ENCODE peak calls at places on chromosomes 11 and 22, in eight cellular contexts. V is sigmoid colon, M is transverse colon, Z is HCT116, E is prostate gland, R is K562, Q is upper lobe of left lung, N is Panc1. J is an unnamed sample.

GRCh38 chr11:34427171-34427805 is 11.4 kb upstream of the CAT start:
- DNase-seq in V (no peak), M (no peak), Z (no peak), E (no peak), R (no peak), Q (no peak), N (no peak), J (no peak)

GRCh38 chr11:122741613-122742012 is 86.1 kb downstream of the UBASH3B start:
- DNase-seq in V (peak; percentile 84), M (peak; percentile 35), Z (no peak), E (no peak), R (no peak), Q (no peak), N (no peak), J (no peak)

GRCh38 chr22:20524004-20524481 is 16.6 kb downstream of the MED15 start:
- DNase-seq in V (no peak), M (no peak), Z (no peak), E (no peak), R (peak; percentile 63), Q (no peak), N (no peak), J (no peak)

GRCh38 chr11:7673724-7674434 is 579 bp upstream of the CYB5R2 start:
- DNase-seq in V (peak; percentile 72), M (peak; percentile 76), Z (peak; percentile 29), E (no peak), R (peak; percentile 33), Q (peak; percentile 83), N (no peak), J (no peak)

GRCh38 chr11:28017816-28018215 is 90.1 kb downstream of the KIF18A start:
- DNase-seq in V (no peak), M (no peak), Z (no peak), E (no peak), R (no peak), Q (no peak), N (no peak), J (no peak)

GRCh38 chr11:126112547-126112946 is 49.9 kb upstream of the CDON start:
- DNase-seq in V (peak; percentile 73), M (no peak), Z (no peak), E (no peak), R (no peak), Q (no peak), N (no peak), J (peak; percentile 33)

GRCh38 chr22:30386608-30386959 is 627 bp downstream of the RNF215 start:
- DNase-seq in V (peak; percentile 74), M (peak; percentile 14), Z (no peak), E (no peak), R (no peak), Q (no peak), N (no peak), J (no peak)

GRCh38 chr11:101429708-101430107 is 154.1 kb downstream of the TRPC6 start:
- DNase-seq in V (no peak), M (no peak), Z (no peak), E (no peak), R (no peak), Q (no peak), N (no peak), J (no peak)

GRCh38 chr11:20963596-20963995 is 294.2 kb downstream of the NELL1 start:
- DNase-seq in V (no peak), M (no peak), Z (no peak), E (no peak), R (no peak), Q (no peak), N (no peak), J (no peak)

GRCh38 chr11:17725174-17725573 is 5.8 kb downstream of the MYOD1 start:
- DNase-seq in V (no peak), M (no peak), Z (no peak), E (no peak), R (no peak), Q (no peak), N (no peak), J (no peak)

GRCh38 chr11:109193880-109194279 is 228.1 kb upstream of the C11orf87 start:
- DNase-seq in V (no peak), M (no peak), Z (no peak), E (no peak), R (no peak), Q (no peak), N (no peak), J (no peak)
- H3K9me3 ChIP-seq in V (no peaks in the 10 kb centered on the region), M (no peaks in the 10 kb centered on the region), Z (no peaks in the 10 kb centered on the region), E (no peaks in the 10 kb centered on the region), R (no peaks in the 10 kb centered on the region), Q (no peaks in the 10 kb centered on the region), N (no peaks in the 10 kb centered on the region), J (no peaks in the 10 kb centered on the region)

GRCh38 chr11:8796926-8797325 is 114.1 kb upstream of the AKIP1 start:
- DNase-seq in V (no peak), M (no peak), Z (no peak), E (no peak), R (no peak), Q (no peak), N (no peak), J (no peak)

GRCh38 chr11:8793114-8793777 is 110.7 kb downstream of the RPL27A start:
- DNase-seq in V (no peak), M (no peak), Z (no peak), E (no peak), R (no peak), Q (no peak), N (no peak), J (no peak)

GRCh38 chr11:8792636-8793035 is 110.0 kb downstream of the RPL27A start:
- DNase-seq in V (no peak), M (no peak), Z (no peak), E (no peak), R (no peak), Q (no peak), N (no peak), J (no peak)

GRCh38 chr11:8794126-8794525 is 111.5 kb downstream of the RPL27A start:
- DNase-seq in V (no peak), M (no peak), Z (no peak), E (no peak), R (no peak), Q (no peak), N (no peak), J (no peak)

DNA sequence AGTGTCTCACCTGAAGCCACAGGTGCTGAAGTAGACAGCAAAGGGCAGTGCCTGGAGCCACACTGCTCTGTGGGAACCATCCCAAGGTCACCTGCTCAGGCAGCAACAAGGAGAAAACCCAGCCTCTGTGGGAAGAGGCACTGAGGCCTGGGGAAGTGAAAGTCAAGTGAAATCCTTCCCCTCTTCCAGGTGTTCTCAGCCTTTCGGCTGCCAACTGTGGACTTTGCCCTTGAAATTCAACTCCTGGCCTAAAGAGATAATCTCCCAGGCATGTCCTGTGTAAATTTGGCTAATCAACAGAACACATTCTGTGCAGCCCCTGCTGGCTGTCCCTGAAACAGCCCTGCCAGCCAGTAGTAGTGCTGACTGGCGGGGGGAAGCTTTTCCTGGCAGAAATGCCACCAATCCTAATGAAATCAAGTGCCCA is 112.1 kb downstream of the RPL27A start:
- DNase-seq in V (no peak), M (peak; percentile 65), Z (peak; percentile 12), E (no peak), R (no peak), Q (no peak), N (no peak), J (no peak)
- TF ChIP-seq CTCF in V (no peak), M (peak; percentile 39), Z (peak; percentile 30), E (no peak), R (peak; percentile 48), Q (no peak), N (peak; percentile 51), J (peak; percentile 55)

GRCh38 chr11:76837696-76838421 is 22.9 kb upstream of the ACER3 start:
- DNase-seq in V (no peak), M (no peak), Z (no peak), E (no peak), R (no peak), Q (no peak), N (no peak), J (no peak)

GRCh38 chr11:76838422-76839068 is 22.2 kb upstream of the ACER3 start:
- DNase-seq in V (no peak), M (no peak), Z (no peak), E (no peak), R (peak; percentile 61), Q (no peak), N (no peak), J (no peak)

GRCh38 chr11:76836613-76837291 is 24.0 kb upstream of the ACER3 start:
- DNase-seq in V (no peak), M (peak; percentile 51), Z (no peak), E (no peak), R (no peak), Q (no peak), N (no peak), J (no peak)

GRCh38 chr11:76841923-76842452 is 18.7 kb upstream of the ACER3 start:
- DNase-seq in V (no peak), M (no peak), Z (no peak), E (no peak), R (no peak), Q (no peak), N (no peak), J (no peak)

DNA sequence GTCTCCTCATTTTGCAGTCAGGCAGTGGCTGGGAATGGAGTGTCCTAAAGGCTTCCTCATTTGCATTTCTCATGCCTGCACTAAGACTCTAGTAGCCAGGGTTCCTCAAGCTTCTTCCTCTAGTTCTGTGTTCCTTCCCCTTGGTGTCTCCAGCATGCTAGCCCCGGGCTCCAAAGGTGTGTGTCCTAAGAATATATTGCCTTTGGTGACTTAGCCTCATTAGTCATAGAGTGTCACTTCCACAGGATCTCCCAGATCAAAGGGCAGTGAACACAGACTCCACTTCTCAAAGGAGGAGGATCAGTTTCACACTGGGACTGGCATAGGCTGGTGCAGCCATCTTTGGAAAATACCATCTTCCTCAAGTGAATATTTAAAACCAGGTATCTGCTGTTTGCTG is 21.4 kb upstream of the ACER3 start:
- DNase-seq in V (no peak), M (peak; percentile 57), Z (peak; percentile 65), E (no peak), R (no peak), Q (no peak), N (no peak), J (no peak)
- TF ChIP-seq POLR2AphosphoS5 in V (no peak), M (no peak), Z (peak; percentile 27), E (no peak), R (no peak), Q (no peak), N (no peak), J (no peak)

GRCh38 chr11:67675058-67675747 is 780 bp upstream of the ALDH3B2 start:
- DNase-seq in V (no peak), M (peak; percentile 31), Z (no peak), E (no peak), R (no peak), Q (no peak), N (no peak), J (no peak)
- H3K9me3 ChIP-seq in V (no peaks in the 10 kb centered on the region), M (no peaks in the 10 kb centered on the region), Z (no peaks in the 10 kb centered on the region), E (no peaks in the 10 kb centered on the region), R (no peaks in the 10 kb centered on the region), Q (no peaks in the 10 kb centered on the region), N (no peaks in the 10 kb centered on the region), J (no peaks in the 10 kb centered on the region)

GRCh38 chr11:61567286-61568061 is 13.4 kb downstream of the SYT7 start:
- DNase-seq in V (peak; percentile 79), M (peak; percentile 75), Z (peak; percentile 81), E (peak; percentile 70), R (peak; percentile 95), Q (peak; percentile 88), N (no peak), J (peak; percentile 85)
- TF ChIP-seq CTCF in V (no peak), M (no peak), Z (peak; percentile 92), E (peak; percentile 26), R (peak; percentile 74), Q (peak; percentile 37), N (peak; percentile 90), J (no peak)